ENCODE peak calls at places on chromosomes 16 and 17, in five cellular contexts. S is breast epithelium, H is tibial artery, G is upper lobe of right lung, D is neural progenitor cell. U is an unnamed sample.

GRCh38 chr16:11716330-11716729 is 26.3 kb downstream of the TXNDC11 start:
- DNase-seq in G (no peak), H (no peak), D (no peak), S (no peak), U (no peak)

GRCh38 chr16:47778106-47778803 is 317.1 kb downstream of the PHKB start:
- DNase-seq in H (no peak), D (no peak), S (no peak), G (no peak), U (no peak)

GRCh38 chr16:84310642-84311041 is 16.0 kb downstream of the WFDC1 start:
- DNase-seq in S (no peak), D (no peak), G (no peak), H (no peak), U (no peak)

GRCh38 chr17:12993631-12994030 is 24.2 kb downstream of the ELAC2 start:
- DNase-seq in G (no peak), S (no peak), D (no peak), H (no peak), U (no peak)

GRCh38 chr17:29048440-29049360 is 5.8 kb downstream of the PIPOX start:
- DNase-seq in S (no peak), G (no peak), H (no peak), D (peak), U (no peak)

GRCh38 chr16:89360760-89361435 is 129.5 kb downstream of the ANKRD11 start:
- DNase-seq in S (no peak), H (no peak), D (no peak), G (peak), U (no peak)

GRCh38 chr16:24844101-24845030 is 1.4 kb upstream of the SLC5A11 start:
- DNase-seq in G (no peak), H (no peak), D (no peak), S (no peak), U (no peak)

GRCh38 chr17:29155966-29156338 is 24.2 kb downstream of the MYO18A start:
- DNase-seq in G (no peak), S (no peak), H (no peak), D (peak), U (peak)

GRCh38 chr17:50198026-50198669 is 3.3 kb downstream of the COL1A1 start:
- DNase-seq in G (no peak), S (peak), H (peak), D (peak), U (peak)

GRCh38 chr17:81508639-81509047 is 4.0 kb downstream of the ACTG1 start:
- DNase-seq in S (no peak), G (no peak), D (no peak), H (no peak), U (peak)

GRCh38 chr16:4488486-4488967 is 12.3 kb downstream of the HMOX2 start:
- DNase-seq in H (no peak), S (no peak), D (no peak), G (no peak), U (no peak)

GRCh38 chr17:50177983-50178834 is 12.4 kb downstream of the SGCA start:
- DNase-seq in H (peak), D (peak), G (peak), S (peak), U (peak)

GRCh38 chr17:12637015-12637414 is 28.7 kb upstream of the MYOCD start:
- DNase-seq in S (no peak), G (no peak), H (no peak), D (no peak), U (peak)

GRCh38 chr17:40242774-40243173 is 23.7 kb downstream of the WIPF2 start:
- DNase-seq in S (no peak), G (no peak), H (no peak), D (no peak), U (no peak)

GRCh38 chr17:31433091-31433790 is 41.8 kb downstream of the RAB11FIP4 start:
- DNase-seq in G (no peak), S (no peak), H (no peak), D (no peak), U (no peak)

GRCh38 chr16:58024673-58025350 is 742 bp upstream of the MMP15 start:
- DNase-seq in G (peak), H (no peak), S (no peak), D (peak), U (no peak)

GRCh38 chr16:17921357-17921978 is 415.1 kb downstream of the NPIPA8 start:
- DNase-seq in H (no peak), S (no peak), D (peak), G (no peak), U (peak)

GRCh38 chr16:22210285-22210684 is 4.2 kb downstream of the EEF2K start:
- DNase-seq in H (no peak), S (no peak), D (no peak), G (no peak), U (no peak)

GRCh38 chr17:66737524-66737923 is 97.4 kb upstream of the CACNG5 start:
- DNase-seq in S (no peak), G (no peak), D (peak), H (no peak), U (no peak)

GRCh38 chr17:36884495-36885160 is 52.6 kb upstream of the LHX1 start:
- DNase-seq in H (no peak), G (no peak), S (no peak), D (no peak), U (no peak)

GRCh38 chr17:21215935-21216334 is 2.0 kb upstream of the TMEM11 start:
- DNase-seq in G (no peak), H (no peak), S (no peak), D (no peak), U (no peak)

GRCh38 chr16:2874584-2875362 is 8.2 kb upstream of the FLYWCH2 start:
- DNase-seq in S (peak), D (peak), H (peak), G (peak), U (peak)

GRCh38 chr17:68085751-68086445 is 50.4 kb downstream of the KPNA2 start:
- DNase-seq in D (peak), S (no peak), H (no peak), G (no peak), U (peak)

GRCh38 chr17:9890124-9890523 is 14.9 kb downstream of the RCVRN start:
- DNase-seq in S (no peak), H (no peak), D (peak), G (no peak), U (no peak)

GRCh38 chr17:27407916-27408846 is 48.1 kb upstream of the KSR1 start:
- DNase-seq in G (no peak), D (peak), H (no peak), S (no peak), U (peak)

GRCh38 chr16:2815299-2815771 is 1.7 kb upstream of the PRSS21 start:
- DNase-seq in S (no peak), H (no peak), D (no peak), G (peak), U (no peak)

GRCh38 chr16:81446318-81447275 is 2.0 kb downstream of the CMIP start:
- DNase-seq in D (no peak), H (no peak), S (peak), G (no peak), U (no peak)

GRCh38 chr17:57874434-57875108 is 24.7 kb upstream of the MRPS23 start:
- DNase-seq in D (peak), H (peak), S (peak), G (no peak), U (peak)

GRCh38 chr17:81391268-81391963 is 3.8 kb upstream of the BAHCC1 start:
- DNase-seq in D (no peak), H (no peak), S (no peak), G (no peak), U (no peak)

GRCh38 chr16:35186045-35186759 is 1726.8 kb downstream of the TP53TG3F start:
- DNase-seq in S (no peak), G (no peak), D (no peak), H (no peak), U (no peak)

GRCh38 chr16:17377360-17378324 is 93.1 kb downstream of the XYLT1 start:
- DNase-seq in D (peak), G (no peak), H (no peak), S (no peak), U (no peak)

GRCh38 chr16:31032736-31033708 is at the start of gene STX4:
- DNase-seq in D (peak), H (peak), S (peak), G (peak), U (peak)
- H3K27ac ChIP-seq in D (no peak), H (peak), S (peak), G (peak), U (peak)

GRCh38 chr17:1939979-1940809 is 84.9 kb downstream of the RTN4RL1 start:
- DNase-seq in H (no peak), S (no peak), D (no peak), G (no peak), U (no peak)

GRCh38 chr17:1940810-1941185 is 84.3 kb downstream of the RTN4RL1 start:
- DNase-seq in H (no peak), D (peak), S (no peak), G (no peak), U (no peak)

GRCh38 chr17:1942066-1942365 is 83.1 kb downstream of the RTN4RL1 start:
- DNase-seq in G (no peak), D (no peak), S (no peak), H (no peak), U (no peak)

GRCh38 chr17:1942666-1943431 is 82.3 kb downstream of the RTN4RL1 start:
- DNase-seq in G (no peak), S (no peak), D (no peak), H (no peak), U (no peak)

DNA sequence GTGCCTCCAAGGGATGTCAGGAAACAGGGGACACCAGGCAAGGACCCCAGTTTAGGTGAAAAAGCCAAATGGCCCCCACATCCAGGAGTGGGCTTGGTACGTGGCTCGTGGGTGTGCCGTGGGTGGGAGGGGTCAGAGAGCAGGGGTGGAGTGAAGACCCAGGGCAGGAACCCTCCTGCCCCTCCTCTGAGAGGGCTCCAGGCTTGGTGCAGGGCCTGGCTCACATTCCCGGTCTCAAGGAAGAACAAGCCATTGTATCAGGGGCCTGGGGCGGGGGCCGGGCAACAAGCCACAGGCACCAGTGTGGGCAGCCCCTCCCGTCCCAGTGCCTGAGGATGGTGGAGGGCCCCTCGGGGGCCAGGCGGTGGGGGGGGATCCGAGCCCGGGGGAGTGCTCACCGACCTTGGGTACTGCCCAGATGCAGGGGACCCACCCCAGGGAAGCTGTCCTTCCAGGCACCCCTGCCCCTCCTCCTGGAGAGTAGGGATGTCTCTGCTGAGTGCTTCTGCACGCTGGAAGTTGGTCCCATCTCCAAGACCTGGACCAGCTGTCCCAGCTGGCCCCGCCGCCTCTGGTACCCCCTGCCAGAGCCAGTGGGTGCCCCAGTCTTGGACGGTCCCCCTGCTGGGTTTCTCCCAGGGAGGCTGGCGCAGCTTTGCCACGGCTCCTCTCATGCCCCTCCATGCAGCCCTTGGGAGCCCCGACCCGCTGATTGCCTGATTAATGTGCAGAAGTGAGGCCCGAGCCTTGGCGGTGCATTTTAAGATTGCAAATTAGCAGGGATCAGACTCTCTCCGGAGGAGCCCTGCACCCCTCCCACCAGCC is 83.7 kb downstream of the RTN4RL1 start:
- DNase-seq in S (no peak), H (no peak), D (peak), G (no peak), U (no peak)
- H3K27ac ChIP-seq in S (no peak), H (no peak), D (no peak), G (no peak), U (no peak)

DNA sequence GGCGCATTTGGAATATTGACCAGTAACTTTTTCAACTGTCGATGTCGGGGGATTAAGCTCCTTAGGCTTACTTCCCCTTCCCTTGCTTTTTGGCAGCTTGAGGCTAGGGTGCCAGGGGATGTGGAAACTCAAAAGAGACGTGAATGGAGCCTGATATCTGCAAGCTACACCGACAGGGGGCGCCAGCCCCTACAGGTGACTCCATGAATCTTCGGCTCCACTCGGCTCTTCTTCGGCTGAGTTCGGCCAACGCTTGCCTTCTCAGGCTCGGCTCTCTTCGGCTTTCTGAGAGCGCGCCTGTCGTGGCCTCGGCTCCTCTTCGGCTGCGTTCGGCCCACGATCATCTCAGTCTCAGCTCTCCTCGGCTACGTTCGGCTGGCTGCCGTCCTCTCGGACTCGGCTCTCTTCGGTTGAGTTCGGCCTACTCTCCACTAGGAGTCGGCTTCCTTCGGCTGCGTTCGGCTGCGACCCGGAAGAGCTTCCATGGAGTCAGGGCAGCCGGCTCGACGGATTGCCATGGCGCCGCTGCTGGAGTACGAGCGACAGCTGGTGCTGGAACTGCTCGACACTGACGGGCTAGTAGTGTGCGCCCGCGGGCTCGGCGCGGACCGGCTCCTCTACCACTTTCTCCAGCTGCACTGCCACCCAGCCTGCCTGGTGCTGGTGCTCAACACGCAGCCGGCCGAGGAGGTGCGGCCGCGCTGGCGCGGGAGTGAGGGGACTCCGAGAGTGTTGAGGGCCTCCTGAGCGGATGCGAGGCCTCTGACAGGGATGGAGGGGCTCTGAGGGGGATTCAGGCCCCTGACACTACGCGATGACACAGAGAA is at the start of gene ERCC4:
- DNase-seq in G (peak), S (peak), D (peak), H (peak), U (peak)
- H3K27ac ChIP-seq in G (peak), S (peak), D (no peak), H (peak), U (peak)

GRCh38 chr17:4534928-4535666 is 20.1 kb downstream of the MYBBP1A start:
- DNase-seq in G (no peak), H (no peak), D (no peak), S (no peak), U (no peak)
- H3K27ac ChIP-seq in G (peak), H (no peak), D (no peak), S (peak), U (no peak)

U was measured in SJSA1.